ENCODE peak calls at places on chromosome 7, in eight cellular contexts. T is naive thymus-derived CD4-positive, alpha-beta T cell; J is GM23338; W is tibial nerve; R is fibroblast of pulmonary artery; A is body of pancreas; P is pancreas; S is astrocyte of the spinal cord. Y is an unnamed sample.

GRCh38 chr7:100965723-100966541 is 3.4 kb upstream of the MUC12 start:
- DNase-seq in P (peak; percentile 99), R (peak; percentile 52), A (peak; percentile 86), T (peak; percentile 88), S (peak; percentile 24), W (no peak), J (peak; percentile 100), Y (no peak)

GRCh38 chr7:111392976-111393762 is 169.1 kb downstream of the IMMP2L start:
- DNase-seq in R (peak; percentile 85), T (no peak), J (peak; percentile 47), S (peak; percentile 40), W (no peak), P (no peak), A (no peak), Y (peak; percentile 35)

GRCh38 chr7:150631084-150631824 is 931 bp downstream of the GIMAP6 start:
- DNase-seq in W (no peak), R (no peak), T (peak; percentile 43), A (peak; percentile 15), J (no peak), P (no peak), S (no peak), Y (no peak)

GRCh38 chr7:78218051-78218450 is 419.5 kb downstream of the PHTF2 start:
- DNase-seq in P (no peak), T (no peak), J (no peak), S (no peak), W (no peak), R (no peak), A (no peak), Y (peak; percentile 95)

GRCh38 chr7:94510582-94511456 is 1.2 kb downstream of the CASD1 start:
- DNase-seq in P (no peak), A (peak; percentile 71), T (peak; percentile 40), R (peak; percentile 19), S (peak; percentile 29), J (peak; percentile 48), W (no peak), Y (no peak)

GRCh38 chr7:132035517-132036362 is 479.3 kb upstream of the PODXL start:
- DNase-seq in J (peak; percentile 24), A (no peak), T (no peak), S (no peak), P (no peak), R (no peak), W (no peak), Y (no peak)

GRCh38 chr7:28435732-28436378 is 23.5 kb downstream of the CREB5 start:
- DNase-seq in W (no peak), P (no peak), J (no peak), R (no peak), A (no peak), T (no peak), S (no peak), Y (no peak)

GRCh38 chr7:103079836-103080235 is 4.9 kb downstream of the ARMC10 start:
- DNase-seq in R (no peak), J (no peak), A (no peak), P (no peak), T (no peak), W (no peak), S (no peak), Y (no peak)

GRCh38 chr7:149285581-149285975 is 23.6 kb downstream of the ZNF783 start:
- DNase-seq in J (peak; percentile 49), R (peak; percentile 20), W (no peak), A (peak; percentile 39), S (peak; percentile 13), T (no peak), P (no peak), Y (no peak)

GRCh38 chr7:67644149-67644548 is 647.5 kb downstream of the TYW1 start:
- DNase-seq in R (no peak), J (no peak), T (no peak), A (peak; percentile 10), P (no peak), W (peak; percentile 16), S (no peak), Y (no peak)

GRCh38 chr7:137978464-137979237 is 23.2 kb downstream of the CREB3L2 start:
- DNase-seq in S (peak; percentile 97), A (no peak), P (no peak), R (peak; percentile 94), J (no peak), W (peak; percentile 50), T (no peak), Y (peak; percentile 98)

GRCh38 chr7:107644704-107645083 is 15.9 kb upstream of the SLC26A4 start:
- DNase-seq in R (peak; percentile 34), W (no peak), P (no peak), A (no peak), S (no peak), T (no peak), J (no peak), Y (no peak)

GRCh38 chr7:3464900-3465622 is 164.0 kb downstream of the SDK1 start:
- DNase-seq in S (no peak), A (no peak), W (no peak), J (no peak), T (no peak), R (no peak), P (no peak), Y (no peak)

GRCh38 chr7:55131421-55131929 is 112.7 kb downstream of the EGFR start:
- DNase-seq in J (no peak), S (no peak), A (no peak), R (no peak), T (no peak), P (no peak), W (no peak), Y (no peak)

GRCh38 chr7:55130554-55131198 is 111.9 kb downstream of the EGFR start:
- DNase-seq in A (peak; percentile 36), P (no peak), S (peak; percentile 93), T (no peak), J (no peak), R (peak; percentile 73), W (peak; percentile 55), Y (peak; percentile 80)

GRCh38 chr7:55132890-55133551 is 114.2 kb downstream of the EGFR start:
- DNase-seq in R (peak; percentile 94), P (no peak), T (peak; percentile 28), W (peak; percentile 61), J (no peak), S (peak; percentile 99), A (no peak), Y (peak; percentile 95)

GRCh38 chr7:55133630-55134392 is 115.0 kb downstream of the EGFR start:
- DNase-seq in J (no peak), P (no peak), W (no peak), S (peak; percentile 97), A (no peak), T (no peak), R (peak; percentile 97), Y (peak; percentile 94)

DNA sequence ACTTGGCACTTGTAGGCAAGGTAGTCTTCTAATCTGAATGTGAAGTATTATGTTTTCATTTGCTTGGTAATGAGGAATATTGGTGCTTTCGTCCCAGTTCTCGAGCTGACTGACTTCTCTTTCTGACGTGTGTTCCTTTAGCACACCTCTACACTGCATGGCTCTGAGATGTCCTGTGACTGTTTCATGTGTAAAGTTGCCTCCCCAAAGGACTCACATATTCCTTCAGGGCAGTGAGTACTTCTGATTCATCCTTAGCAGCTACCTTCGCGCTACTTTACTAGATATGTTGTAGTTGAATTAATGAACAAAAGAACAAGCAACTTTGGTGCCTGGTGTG is 113.7 kb downstream of the EGFR start:
- DNase-seq in S (no peak), T (no peak), W (no peak), A (no peak), R (no peak), J (no peak), P (no peak), Y (no peak)
- H3K4me3 ChIP-seq in S (no peak overlapping the region), T (no peak overlapping the region), W (no peak overlapping the region), A (no peak overlapping the region), R (no peak overlapping the region), J (no peak overlapping the region), P (no peak overlapping the region), Y (no peak overlapping the region)

GRCh38 chr7:27124979-27125689 is 5.4 kb downstream of the HOXA4 start:
- DNase-seq in A (no peak), T (no peak), J (no peak), S (no peak), W (no peak), P (no peak), R (no peak), Y (no peak)

GRCh38 chr7:27122075-27122910 is 8.3 kb downstream of the HOXA4 start:
- DNase-seq in S (no peak), W (no peak), P (no peak), J (peak; percentile 47), R (no peak), A (no peak), T (no peak), Y (no peak)

GRCh38 chr7:27124096-27124978 is 6.2 kb downstream of the HOXA4 start:
- DNase-seq in J (no peak), P (no peak), T (no peak), A (no peak), S (peak; percentile 99), R (peak; percentile 61), W (no peak), Y (no peak)

GRCh38 chr7:27123021-27123476 is 7.5 kb downstream of the HOXA4 start:
- DNase-seq in P (no peak), W (no peak), J (peak; percentile 54), T (no peak), R (no peak), S (peak; percentile 77), A (no peak), Y (no peak)

GRCh38 chr7:27123477-27124053 is 7.0 kb downstream of the HOXA4 start:
- DNase-seq in P (no peak), T (no peak), W (no peak), S (no peak), R (no peak), A (no peak), J (peak; percentile 31), Y (no peak)
- H3K4me3 ChIP-seq in P (no peak overlapping the region), T (no peak overlapping the region), W (peak overlapping the region; percentile 9), S (peak overlapping the region; percentile 64), R (no peak overlapping the region), A (no peak overlapping the region), J (no peak overlapping the region), Y (no peak overlapping the region)

GRCh38 chr7:124084024-124084423 is 51.2 kb upstream of the TMEM229A start:
- DNase-seq in J (no peak), A (no peak), R (peak; percentile 55), P (no peak), S (no peak), W (no peak), T (no peak), Y (no peak)
- H3K4me3 ChIP-seq in J (no peak overlapping the region), A (no peak overlapping the region), R (no peak overlapping the region), P (no peak overlapping the region), S (no peak overlapping the region), W (no peak overlapping the region), T (no peak overlapping the region), Y (no peak overlapping the region)

GRCh38 chr7:128358233-128358632 is 3.3 kb downstream of the PRRT4 start:
- DNase-seq in P (no peak), J (no peak), T (no peak), R (no peak), W (no peak), S (no peak), A (no peak), Y (no peak)

GRCh38 chr7:128361463-128362441 is at the start of gene PRRT4:
- DNase-seq in P (peak; percentile 79), T (peak; percentile 49), S (no peak), W (no peak), A (peak; percentile 56), J (peak; percentile 72), R (no peak), Y (no peak)

GRCh38 chr7:128357366-128357662 is 4.2 kb downstream of the PRRT4 start:
- DNase-seq in S (no peak), P (no peak), J (no peak), A (no peak), T (no peak), W (no peak), R (no peak), Y (no peak)

GRCh38 chr7:128359336-128359735 is 2.2 kb downstream of the PRRT4 start:
- DNase-seq in R (no peak), J (no peak), S (no peak), A (no peak), P (no peak), W (no peak), T (no peak), Y (no peak)

GRCh38 chr7:128359939-128360338 is 1.6 kb downstream of the PRRT4 start:
- DNase-seq in P (no peak), T (no peak), J (no peak), A (no peak), R (no peak), S (no peak), W (no peak), Y (no peak)
- H3K4me3 ChIP-seq in P (no peak overlapping the region), T (no peak overlapping the region), J (peak overlapping the region; percentile 70), A (no peak overlapping the region), R (no peak overlapping the region), S (no peak overlapping the region), W (no peak overlapping the region), Y (no peak overlapping the region)

Y was measured in skeletal muscle cell.